ENCODE peak calls at places on chromosomes 11 and 22, in six cellular contexts. One of them, this sample, is unnamed.

GRCh38 chr11:84714316-84714780 is 912.8 kb downstream of the DLG2 start:
- DNase-seq in HepG2: peak; percentile 58
- DNase-seq in GM12878: no peak
- DNase-seq in H1: peak; percentile 85
- DNase-seq in GM12891: peak; percentile 15
- DNase-seq in K562: peak; percentile 27
- DNase-seq in this sample: no peak

GRCh38 chr22:38415561-38416321 is 39.3 kb downstream of the KCNJ4 start:
- DNase-seq in H1: no peak
- DNase-seq in K562: no peak
- DNase-seq in GM12878: no peak
- DNase-seq in HepG2: no peak
- DNase-seq in GM12891: no peak
- DNase-seq in this sample: peak; percentile 36

GRCh38 chr11:128689946-128690745 is 3.7 kb upstream of the FLI1 start:
- DNase-seq in HepG2: no peak
- DNase-seq in K562: no peak
- DNase-seq in H1: peak; percentile 58
- DNase-seq in GM12891: no peak
- DNase-seq in GM12878: no peak
- DNase-seq in this sample: no peak

GRCh38 chr11:35968386-35969088 is 24.7 kb downstream of the LDLRAD3 start:
- DNase-seq in HepG2: no peak
- DNase-seq in GM12891: no peak
- DNase-seq in GM12878: no peak
- DNase-seq in K562: no peak
- DNase-seq in H1: no peak
- DNase-seq in this sample: no peak

GRCh38 chr11:112518371-112518770 is 257.7 kb upstream of the PLET1 start:
- DNase-seq in GM12891: no peak
- DNase-seq in HepG2: no peak
- DNase-seq in H1: no peak
- DNase-seq in GM12878: no peak
- DNase-seq in K562: no peak
- DNase-seq in this sample: no peak

GRCh38 chr11:33412231-33412630 is 155.1 kb downstream of the HIPK3 start:
- DNase-seq in HepG2: no peak
- DNase-seq in GM12891: no peak
- DNase-seq in GM12878: no peak
- DNase-seq in H1: no peak
- DNase-seq in K562: no peak
- DNase-seq in this sample: no peak

GRCh38 chr11:68002943-68003845 is 703 bp downstream of the UNC93B1 start:
- DNase-seq in H1: peak; percentile 74
- DNase-seq in K562: peak; percentile 47
- DNase-seq in GM12878: no peak
- DNase-seq in GM12891: no peak
- DNase-seq in HepG2: no peak
- DNase-seq in this sample: peak; percentile 55

GRCh38 chr22:22021160-22021750 is 38.7 kb upstream of the TOP3B start:
- DNase-seq in H1: no peak
- DNase-seq in HepG2: no peak
- DNase-seq in GM12878: no peak
- DNase-seq in GM12891: no peak
- DNase-seq in K562: no peak
- DNase-seq in this sample: no peak

GRCh38 chr11:315051-315481 is 1.2 kb downstream of the IFITM1 start:
- DNase-seq in GM12878: no peak
- DNase-seq in H1: no peak
- DNase-seq in GM12891: no peak
- DNase-seq in HepG2: peak; percentile 25
- DNase-seq in K562: no peak
- DNase-seq in this sample: no peak

GRCh38 chr22:36351921-36352774 is 35.6 kb downstream of the MYH9 start:
- DNase-seq in GM12891: no peak
- DNase-seq in H1: no peak
- DNase-seq in HepG2: peak; percentile 91
- DNase-seq in K562: no peak
- DNase-seq in GM12878: no peak
- DNase-seq in this sample: no peak

GRCh38 chr22:38120359-38121110 is 10.1 kb upstream of the BAIAP2L2 start:
- DNase-seq in GM12878: no peak
- DNase-seq in HepG2: no peak
- DNase-seq in GM12891: no peak
- DNase-seq in H1: no peak
- DNase-seq in K562: no peak
- DNase-seq in this sample: no peak

GRCh38 chr22:19382240-19382639 is 49.3 kb downstream of the HIRA start:
- DNase-seq in GM12878: no peak
- DNase-seq in GM12891: no peak
- DNase-seq in H1: no peak
- DNase-seq in HepG2: no peak
- DNase-seq in K562: no peak
- DNase-seq in this sample: no peak

GRCh38 chr11:75495749-75496641 is 29.7 kb downstream of the GDPD5 start:
- DNase-seq in H1: peak; percentile 55
- DNase-seq in HepG2: peak; percentile 67
- DNase-seq in K562: peak; percentile 44
- DNase-seq in GM12891: no peak
- DNase-seq in GM12878: no peak
- DNase-seq in this sample: no peak

GRCh38 chr22:21068681-21069276 is 23.0 kb downstream of the LRRC74B start:
- DNase-seq in HepG2: no peak
- DNase-seq in H1: no peak
- DNase-seq in GM12878: no peak
- DNase-seq in K562: no peak
- DNase-seq in GM12891: no peak
- DNase-seq in this sample: no peak

GRCh38 chr11:30255637-30256036 is 24.8 kb downstream of the FSHB start:
- DNase-seq in HepG2: no peak
- DNase-seq in K562: no peak
- DNase-seq in H1: no peak
- DNase-seq in GM12878: no peak
- DNase-seq in GM12891: no peak
- DNase-seq in this sample: no peak

GRCh38 chr11:119671561-119672015 is 57.4 kb downstream of the NECTIN1 start:
- DNase-seq in HepG2: no peak
- DNase-seq in H1: no peak
- DNase-seq in K562: no peak
- DNase-seq in GM12891: no peak
- DNase-seq in GM12878: no peak
- DNase-seq in this sample: no peak

GRCh38 chr11:112810951-112811350 is 150.3 kb upstream of the NCAM1 start:
- DNase-seq in HepG2: no peak
- DNase-seq in GM12891: no peak
- DNase-seq in GM12878: no peak
- DNase-seq in K562: no peak
- DNase-seq in H1: no peak
- DNase-seq in this sample: no peak

GRCh38 chr11:93689166-93689734 is 27.8 kb downstream of the CEP295 start:
- DNase-seq in K562: no peak
- DNase-seq in GM12878: no peak
- DNase-seq in HepG2: no peak
- DNase-seq in GM12891: no peak
- DNase-seq in H1: no peak
- DNase-seq in this sample: no peak

GRCh38 chr11:68471360-68472340 is 11.1 kb downstream of the PPP6R3 start:
- DNase-seq in HepG2: no peak
- DNase-seq in GM12878: peak; percentile 32
- DNase-seq in K562: no peak
- DNase-seq in GM12891: no peak
- DNase-seq in H1: peak; percentile 35
- DNase-seq in this sample: no peak

GRCh38 chr11:69638941-69639681 is 1.8 kb upstream of the CCND1 start:
- DNase-seq in K562: peak; percentile 80
- DNase-seq in GM12878: no peak
- DNase-seq in H1: peak; percentile 95
- DNase-seq in HepG2: peak; percentile 90
- DNase-seq in GM12891: no peak
- DNase-seq in this sample: no peak

GRCh38 chr11:48006301-48006992 is 26.1 kb downstream of the PTPRJ start:
- DNase-seq in H1: no peak
- DNase-seq in K562: peak; percentile 67
- DNase-seq in GM12891: no peak
- DNase-seq in GM12878: peak; percentile 73
- DNase-seq in HepG2: no peak
- DNase-seq in this sample: peak; percentile 60

GRCh38 chr22:23696326-23696851 is 5.6 kb downstream of the RGL4 start:
- DNase-seq in GM12878: peak; percentile 33
- DNase-seq in K562: no peak
- DNase-seq in HepG2: no peak
- DNase-seq in GM12891: peak; percentile 75
- DNase-seq in H1: no peak
- DNase-seq in this sample: peak; percentile 86

GRCh38 chr11:8095356-8095755 is 14.3 kb downstream of the TUB start:
- DNase-seq in GM12891: no peak
- DNase-seq in H1: no peak
- DNase-seq in HepG2: no peak
- DNase-seq in K562: no peak
- DNase-seq in GM12878: no peak
- DNase-seq in this sample: no peak

GRCh38 chr22:46007003-46007847 is 30.3 kb upstream of the WNT7B start:
- DNase-seq in GM12891: no peak
- DNase-seq in K562: no peak
- DNase-seq in GM12878: no peak
- DNase-seq in HepG2: no peak
- DNase-seq in H1: no peak
- DNase-seq in this sample: no peak
- TF ChIP-seq TAF1 in GM12891: no peak
- TF ChIP-seq TAF1 in K562: no peak
- TF ChIP-seq TAF1 in GM12878: no peak
- TF ChIP-seq TAF1 in HepG2: no peak
- TF ChIP-seq TAF1 in H1: no peak
- TF ChIP-seq TAF1 in this sample: no peak

GRCh38 chr11:122271167-122271566 is 155.2 kb upstream of the BLID start:
- DNase-seq in GM12878: no peak
- DNase-seq in HepG2: no peak
- DNase-seq in GM12891: no peak
- DNase-seq in K562: no peak
- DNase-seq in H1: no peak
- DNase-seq in this sample: no peak
- TF ChIP-seq POLR2AphosphoS5 in GM12878: no peak
- TF ChIP-seq POLR2AphosphoS5 in HepG2: no peak
- TF ChIP-seq POLR2AphosphoS5 in GM12891: no peak
- TF ChIP-seq POLR2AphosphoS5 in K562: no peak
- TF ChIP-seq POLR2AphosphoS5 in H1: no peak
- TF ChIP-seq POLR2AphosphoS5 in this sample: no peak

DNA sequence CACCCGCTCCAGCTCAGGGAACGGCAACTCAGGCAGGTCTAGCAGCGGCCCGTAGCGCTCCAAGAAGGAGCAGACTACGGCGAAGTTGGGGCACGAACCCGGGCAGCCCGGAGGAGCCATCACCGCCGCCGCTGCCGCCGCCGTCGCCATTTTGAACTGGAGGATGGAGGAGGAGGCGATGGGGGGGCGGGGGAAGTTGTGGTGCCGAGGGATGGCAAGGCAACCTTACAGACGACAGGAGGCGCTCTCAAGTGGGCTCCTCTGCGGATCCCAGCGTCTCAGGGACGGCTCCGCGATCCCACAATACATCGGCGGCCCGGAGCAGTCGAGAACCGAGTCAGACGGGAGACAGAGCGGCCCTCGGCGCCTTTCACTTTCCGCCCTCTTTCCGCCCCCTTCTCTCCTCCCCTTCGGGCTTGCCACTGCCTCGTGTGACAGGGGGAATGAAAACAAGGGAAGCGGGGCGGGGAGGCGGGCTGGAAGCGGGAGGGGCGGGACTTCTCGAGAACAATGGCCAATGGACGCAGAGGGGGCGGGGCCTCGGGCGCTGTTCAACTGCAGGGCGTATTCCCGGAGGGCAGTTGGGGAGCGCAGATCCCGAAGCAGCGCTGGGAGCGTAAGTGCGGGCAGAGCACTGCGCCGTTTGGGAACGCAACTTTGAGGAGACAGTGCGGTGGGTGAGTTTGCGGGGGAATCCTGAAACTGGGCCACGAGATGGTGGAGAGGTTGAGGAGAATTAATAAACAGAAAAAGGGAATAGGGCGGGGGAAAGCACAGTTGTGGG is at the start of the genes AAMDC and RSF1:
- DNase-seq in HepG2: peak; percentile 95
- DNase-seq in H1: peak; percentile 98
- DNase-seq in GM12878: peak; percentile 94
- DNase-seq in K562: peak; percentile 98
- DNase-seq in GM12891: peak; percentile 81
- DNase-seq in this sample: peak; percentile 89
- TF ChIP-seq POLR2A in HepG2: peak; percentile 93
- TF ChIP-seq POLR2A in H1: peak; percentile 41
- TF ChIP-seq POLR2A in GM12878: peak; percentile 82
- TF ChIP-seq POLR2A in K562: peak; percentile 82
- TF ChIP-seq POLR2A in GM12891: no peak
- TF ChIP-seq POLR2A in this sample: peak; percentile 49

GRCh38 chr22:42074846-42075245 is 798 bp downstream of the PHETA2 start:
- DNase-seq in GM12878: no peak
- DNase-seq in K562: no peak
- DNase-seq in GM12891: no peak
- DNase-seq in H1: no peak
- DNase-seq in HepG2: no peak
- DNase-seq in this sample: no peak

GRCh38 chr22:42072606-42073330 is 1.3 kb upstream of the PHETA2 start:
- DNase-seq in GM12891: no peak
- DNase-seq in K562: peak; percentile 32
- DNase-seq in GM12878: no peak
- DNase-seq in HepG2: no peak
- DNase-seq in H1: no peak
- DNase-seq in this sample: no peak

GRCh38 chr22:42075277-42075676 is 1.2 kb downstream of the PHETA2 start:
- DNase-seq in GM12878: no peak
- DNase-seq in GM12891: no peak
- DNase-seq in H1: no peak
- DNase-seq in K562: no peak
- DNase-seq in HepG2: no peak
- DNase-seq in this sample: no peak

GRCh38 chr22:42073568-42074152 is 388 bp upstream of the PHETA2 start:
- DNase-seq in HepG2: no peak
- DNase-seq in GM12878: no peak
- DNase-seq in H1: no peak
- DNase-seq in GM12891: no peak
- DNase-seq in K562: no peak
- DNase-seq in this sample: no peak

GRCh38 chr22:42074153-42074750 is at the start of gene PHETA2:
- DNase-seq in HepG2: no peak
- DNase-seq in GM12878: no peak
- DNase-seq in H1: peak; percentile 67
- DNase-seq in GM12891: no peak
- DNase-seq in K562: no peak
- DNase-seq in this sample: peak; percentile 43
- TF ChIP-seq TAF1 in HepG2: no peak
- TF ChIP-seq TAF1 in GM12878: peak; percentile 45
- TF ChIP-seq TAF1 in H1: peak; percentile 62
- TF ChIP-seq TAF1 in GM12891: no peak
- TF ChIP-seq TAF1 in K562: no peak
- TF ChIP-seq TAF1 in this sample: no peak

This sample was measured in GM12892.